ENCODE peak calls at places on chromosomes 16 and 17, in four cellular contexts. C is K562, L is breast epithelium, J is GM12878. Q is an unnamed sample. For H3K4me1 and H3K9me3, the result is how much of the 10 kb centered on the place peaks cover.

GRCh38 chr16:17529982-17530760 is 59.4 kb upstream of the XYLT1 start:
- DNase-seq in J (peak), C (no peak), L (no peak), Q (no peak)

GRCh38 chr17:3678095-3678820 is 9.6 kb downstream of the EMC6 start:
- DNase-seq in L (no peak), J (no peak), C (no peak), Q (peak)

GRCh38 chr17:67648032-67648761 is 69.5 kb upstream of the NOL11 start:
- DNase-seq in C (no peak), J (no peak), L (no peak), Q (no peak)

GRCh38 chr16:75261590-75262078 is 10.2 kb upstream of the BCAR1 start:
- DNase-seq in L (no peak), C (no peak), J (no peak), Q (no peak)

GRCh38 chr16:27777527-27777926 is 227.6 kb downstream of the KATNIP start:
- DNase-seq in J (no peak), L (no peak), C (no peak), Q (no peak)

GRCh38 chr17:19986941-19987714 is 9.5 kb upstream of the AKAP10 start:
- DNase-seq in C (no peak), L (no peak), J (no peak), Q (no peak)

GRCh38 chr16:28264656-28265055 is 27.7 kb upstream of the SBK1 start:
- DNase-seq in L (no peak), C (peak), J (no peak), Q (peak)

GRCh38 chr17:3965123-3965800 is 1.0 kb upstream of the ATP2A3 start:
- DNase-seq in C (peak), J (peak), L (no peak), Q (no peak)

GRCh38 chr17:33038740-33039139 is 47.1 kb downstream of the SPACA3 start:
- DNase-seq in L (no peak), J (no peak), C (peak), Q (no peak)

GRCh38 chr16:48317614-48318013 is 67.6 kb downstream of the SIAH1 start:
- DNase-seq in L (no peak), C (peak), J (no peak), Q (no peak)

GRCh38 chr17:37828313-37829124 is 83.7 kb upstream of the HNF1B start:
- DNase-seq in C (peak), J (no peak), L (no peak), Q (no peak)

GRCh38 chr16:89822188-89823086 is 5.8 kb upstream of the SPIRE2 start:
- DNase-seq in C (no peak), J (no peak), L (no peak), Q (peak)

GRCh38 chr17:74682442-74683190 is 30.1 kb downstream of the CD300LF start:
- DNase-seq in C (no peak), J (no peak), L (no peak), Q (no peak)

GRCh38 chr17:75976175-75976848 is 2.7 kb downstream of the ACOX1 start:
- DNase-seq in L (no peak), C (no peak), J (no peak), Q (no peak)

GRCh38 chr17:75975757-75976174 is 3.2 kb downstream of the ACOX1 start:
- DNase-seq in J (no peak), C (no peak), L (no peak), Q (no peak)

GRCh38 chr17:75965468-75965867 is 13.5 kb downstream of the ACOX1 start:
- DNase-seq in C (no peak), L (no peak), J (no peak), Q (no peak)

GRCh38 chr17:75970011-75970523 is 8.9 kb downstream of the ACOX1 start:
- DNase-seq in C (peak), L (no peak), J (no peak), Q (no peak)

DNA sequence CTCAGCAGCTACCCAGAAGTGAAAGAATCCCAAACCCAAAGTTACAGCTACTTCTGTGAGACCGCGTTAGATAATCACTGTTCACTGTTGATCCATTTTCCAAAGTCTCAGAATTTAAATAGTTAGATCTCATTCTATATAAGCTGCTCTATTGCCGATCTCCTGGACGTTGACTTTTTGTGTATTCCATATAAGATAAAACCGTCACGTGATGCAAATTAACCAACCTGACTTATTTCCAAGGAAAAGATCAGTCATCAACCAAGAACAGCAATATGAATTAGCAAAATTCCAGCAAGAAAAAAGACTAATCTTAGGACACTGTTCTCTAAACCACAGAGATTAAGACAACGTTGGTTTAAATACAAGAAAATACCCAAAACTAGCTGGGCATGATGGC is 8.3 kb downstream of the ACOX1 start:
- DNase-seq in J (no peak), L (no peak), C (no peak), Q (no peak)
- H3K4me1 ChIP-seq in J (under half), L (under half), C (under half), Q (under half)

DNA sequence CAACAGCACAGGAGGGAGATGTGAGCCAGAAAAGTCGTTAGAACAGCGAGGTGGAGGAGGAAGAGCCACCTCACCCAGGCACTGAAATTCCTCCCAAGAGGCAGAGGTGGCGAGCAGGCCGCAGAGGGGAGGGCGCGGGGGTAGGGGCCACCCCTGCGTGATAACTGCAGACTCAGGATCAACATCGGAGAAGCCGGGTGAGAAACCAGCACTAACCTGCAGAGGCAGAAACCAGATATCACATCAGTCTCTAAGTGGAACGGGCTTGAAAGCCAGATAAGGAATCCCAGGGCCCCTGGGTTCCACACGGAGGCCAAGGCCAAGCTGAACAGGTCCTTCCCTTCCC is 39.4 kb upstream of the ZC3H18 start:
- DNase-seq in C (peak), L (no peak), J (no peak), Q (no peak)
- H3K9me3 ChIP-seq in C (under half), L (under half), J (under half), Q (under half)

DNA sequence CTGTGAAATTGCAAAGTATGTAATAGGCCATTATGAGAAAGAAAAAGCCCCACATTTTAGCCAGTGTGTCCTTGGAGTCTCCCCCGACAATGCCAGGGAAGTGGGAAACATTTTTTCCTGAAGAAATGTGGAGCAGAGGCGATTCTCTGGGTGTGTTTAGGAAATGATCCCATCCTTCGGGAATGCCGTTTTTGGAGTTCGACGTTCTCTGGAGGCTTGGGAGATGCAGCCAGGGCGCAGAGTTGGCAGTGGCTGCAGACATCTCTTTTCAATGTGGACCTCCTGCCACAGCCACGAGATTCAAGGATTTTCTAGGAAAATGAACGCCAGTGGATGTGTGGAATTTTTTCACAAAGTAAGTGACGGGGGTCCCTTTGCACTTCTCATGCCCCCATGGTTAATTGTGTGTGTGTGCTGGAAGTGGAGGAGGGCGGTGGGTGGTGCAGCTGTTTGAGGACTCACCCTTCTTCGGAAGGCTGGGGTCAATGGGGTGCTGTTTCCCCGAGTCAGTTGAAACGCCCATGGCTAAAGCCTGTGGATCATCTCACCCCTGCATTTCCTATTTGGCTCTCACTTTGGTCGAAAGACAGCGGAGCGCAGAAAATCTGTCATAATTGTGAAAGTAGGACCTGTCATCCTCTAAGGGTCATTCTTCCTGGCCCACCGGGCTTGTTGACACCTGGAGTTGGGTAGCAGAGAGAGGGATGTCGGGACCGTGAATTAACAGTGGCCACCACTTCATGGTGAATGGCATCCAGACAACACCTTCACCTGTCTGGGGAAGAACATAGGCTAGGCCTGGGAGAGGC is 73.2 kb downstream of the CMIP start:
- DNase-seq in L (peak), C (no peak), J (no peak), Q (no peak)
- TF ChIP-seq POLR2AphosphoS5 in L (no peak), C (no peak), J (no peak), Q (no peak)

GRCh38 chr17:1379208-1379929 is 20.7 kb downstream of the YWHAE start:
- DNase-seq in C (no peak), L (no peak), J (no peak), Q (no peak)
- H3K4me1 ChIP-seq in C (under half), L (under half), J (half or more), Q (half or more)

DNA sequence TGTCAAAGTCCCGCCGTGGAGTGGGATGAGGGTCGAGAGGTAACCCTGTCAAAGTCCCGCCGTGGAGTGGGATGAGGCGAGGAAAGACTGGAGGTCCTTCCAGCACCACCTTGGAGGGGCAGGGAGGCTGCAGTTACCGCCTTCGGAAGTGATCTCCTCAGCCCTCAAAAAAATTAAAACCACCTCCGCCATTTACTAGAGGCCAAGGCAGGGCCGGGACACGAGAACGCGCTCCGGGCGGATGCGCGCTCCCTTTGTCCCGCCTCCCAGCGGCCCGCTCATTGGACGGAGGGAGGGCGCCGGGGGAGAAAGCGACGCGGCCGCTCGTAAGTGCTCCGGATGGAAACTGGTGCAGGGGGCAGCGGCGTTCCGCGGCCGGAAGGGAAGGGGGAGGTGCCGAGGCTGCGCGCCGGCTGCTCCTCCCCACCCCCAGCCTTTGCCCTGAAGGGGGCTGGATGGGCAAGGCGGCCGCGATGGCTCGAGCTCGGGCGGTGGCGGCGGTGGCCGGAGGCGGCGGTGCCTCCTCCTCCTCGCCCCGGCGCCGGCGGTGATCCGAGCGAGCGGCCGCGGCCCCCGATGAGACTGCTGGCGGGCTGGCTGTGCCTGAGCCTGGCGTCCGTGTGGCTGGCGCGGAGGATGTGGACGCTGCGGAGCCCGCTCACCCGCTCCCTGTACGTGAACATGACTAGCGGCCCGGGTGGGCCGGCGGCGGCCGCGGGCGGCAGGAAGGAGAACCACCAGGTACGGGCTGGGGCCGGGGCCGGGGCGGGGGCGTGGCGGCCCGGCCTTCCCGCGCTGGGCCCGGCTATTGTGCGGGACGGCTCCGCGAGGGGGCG is at the start of gene METTL9:
- DNase-seq in C (peak), L (peak), J (peak), Q (peak)
- H3K9me3 ChIP-seq in C (under half), L (under half), J (under half), Q (under half)